ENCODE peak calls at places on chromosomes 11 and 22, in seven cellular contexts. J is GM12865; R is EL; C is HTR-8/SVneo; E is WTC11; I is CD8-positive, alpha-beta T cell; H is astrocyte of the cerebellum. S is an unnamed sample.

GRCh38 chr11:129895126-129896041 is at the start of gene NFRKB:
- DNase-seq in J (peak), R (peak), C (peak), E (peak), I (peak), H (no peak), S (peak)

GRCh38 chr11:73249304-73249703 is 22.8 kb upstream of the P2RY6 start:
- DNase-seq in J (peak), R (no peak), C (no peak), E (no peak), I (no peak), H (peak), S (no peak)

GRCh38 chr11:19253149-19253540 is 12.4 kb upstream of the E2F8 start:
- DNase-seq in J (no peak), R (no peak), C (no peak), E (no peak), I (no peak), H (no peak), S (no peak)

GRCh38 chr22:38104084-38104483 is 6.4 kb downstream of the BAIAP2L2 start:
- DNase-seq in J (no peak), R (peak), C (no peak), E (peak), I (no peak), H (no peak), S (no peak)

GRCh38 chr11:117090111-117090706 is 8.0 kb downstream of the SIK3 start:
- DNase-seq in J (no peak), R (no peak), C (no peak), E (no peak), I (no peak), H (no peak), S (no peak)

GRCh38 chr22:31734512-31734911 is 15.4 kb downstream of the PRR14L start:
- DNase-seq in J (no peak), R (peak), C (no peak), E (no peak), I (no peak), H (peak), S (no peak)

GRCh38 chr22:19862616-19863246 is 8.1 kb upstream of the GNB1L start:
- DNase-seq in J (no peak), R (no peak), C (no peak), E (no peak), I (no peak), H (no peak), S (no peak)

GRCh38 chr11:46484101-46484500 is 92.5 kb upstream of the CHRM4 start:
- DNase-seq in J (no peak), R (no peak), C (no peak), E (no peak), I (no peak), H (no peak), S (no peak)

GRCh38 chr11:6635082-6635932 is 16.1 kb upstream of the TPP1 start:
- DNase-seq in J (no peak), R (peak), C (peak), E (no peak), I (no peak), H (no peak), S (no peak)

GRCh38 chr22:23509571-23510302 is 70.4 kb downstream of the IGLL1 start:
- DNase-seq in J (no peak), R (peak), C (no peak), E (no peak), I (no peak), H (peak), S (no peak)

GRCh38 chr11:4061700-4062099 is 32.9 kb upstream of the RRM1 start:
- DNase-seq in J (no peak), R (no peak), C (no peak), E (no peak), I (no peak), H (no peak), S (no peak)

GRCh38 chr11:105132716-105133511 is 6.7 kb downstream of the CARD18 start:
- DNase-seq in J (no peak), R (peak), C (peak), E (no peak), I (no peak), H (peak), S (no peak)

GRCh38 chr11:128247235-128247594 is 340.1 kb downstream of the ETS1 start:
- DNase-seq in J (no peak), R (no peak), C (no peak), E (no peak), I (no peak), H (no peak), S (no peak)

GRCh38 chr11:119478711-119479285 is 55.8 kb upstream of the THY1 start:
- DNase-seq in J (no peak), R (no peak), C (no peak), E (no peak), I (no peak), H (no peak), S (peak)

GRCh38 chr11:86335131-86335768 is 33.2 kb downstream of the HIKESHI start:
- DNase-seq in J (no peak), R (no peak), C (no peak), E (no peak), I (no peak), H (no peak), S (no peak)

GRCh38 chr11:89660234-89660633 is 49.9 kb upstream of the TRIM77 start:
- DNase-seq in J (no peak), R (no peak), C (no peak), E (no peak), I (no peak), H (no peak), S (no peak)

GRCh38 chr22:37675930-37676571 is 615 bp downstream of the LGALS1 start:
- DNase-seq in J (peak), R (peak), C (no peak), E (no peak), I (peak), H (no peak), S (no peak)

GRCh38 chr11:19370100-19370861 is 129.5 kb upstream of the E2F8 start:
- DNase-seq in J (no peak), R (peak), C (no peak), E (no peak), I (no peak), H (peak), S (peak)

GRCh38 chr11:45879803-45880685 is 5.4 kb upstream of the MAPK8IP1 start:
- DNase-seq in J (no peak), R (peak), C (peak), E (no peak), I (no peak), H (no peak), S (no peak)

GRCh38 chr11:1936781-1937615 is 10.1 kb upstream of the MRPL23 start:
- DNase-seq in J (no peak), R (no peak), C (no peak), E (peak), I (no peak), H (no peak), S (no peak)

GRCh38 chr22:35257002-35257320 is 332 bp upstream of the HMGXB4 start:
- DNase-seq in J (no peak), R (no peak), C (peak), E (no peak), I (no peak), H (no peak), S (no peak)

GRCh38 chr11:94664336-94664735 is 97.2 kb downstream of the PIWIL4 start:
- DNase-seq in J (no peak), R (peak), C (peak), E (no peak), I (no peak), H (no peak), S (no peak)

GRCh38 chr22:29958170-29958569 is 75.2 kb downstream of the MTMR3 start:
- DNase-seq in J (no peak), R (no peak), C (no peak), E (no peak), I (no peak), H (no peak), S (no peak)

GRCh38 chr11:64251986-64252837 is 882 bp downstream of the PLCB3 start:
- DNase-seq in J (no peak), R (peak), C (peak), E (peak), I (peak), H (no peak), S (no peak)

GRCh38 chr11:117972044-117972443 is 14.2 kb upstream of the IL10RA start:
- DNase-seq in J (no peak), R (no peak), C (no peak), E (no peak), I (no peak), H (no peak), S (no peak)

GRCh38 chr22:48778308-48779195 is 1049.1 kb downstream of the BRD1 start:
- DNase-seq in J (no peak), R (no peak), C (no peak), E (no peak), I (no peak), H (no peak), S (no peak)

GRCh38 chr22:44261164-44261860 is 51.4 kb downstream of the SHISAL1 start:
- DNase-seq in J (no peak), R (no peak), C (no peak), E (peak), I (no peak), H (no peak), S (no peak)

GRCh38 chr11:1226226-1226961 is 3.5 kb downstream of the MUC5B start:
- DNase-seq in J (no peak), R (no peak), C (no peak), E (peak), I (no peak), H (no peak), S (peak)

GRCh38 chr11:33454264-33454663 is 197.1 kb downstream of the HIPK3 start:
- DNase-seq in J (no peak), R (no peak), C (no peak), E (no peak), I (no peak), H (no peak), S (no peak)

GRCh38 chr11:36436084-36436483 is 74.0 kb downstream of the TRAF6 start:
- DNase-seq in J (no peak), R (no peak), C (no peak), E (no peak), I (no peak), H (no peak), S (no peak)

GRCh38 chr22:40834628-40835027 is 15.5 kb upstream of the SLC25A17 start:
- DNase-seq in J (no peak), R (no peak), C (no peak), E (no peak), I (no peak), H (no peak), S (no peak)

GRCh38 chr22:48366056-48366455 is 1461.6 kb downstream of the BRD1 start:
- DNase-seq in J (no peak), R (no peak), C (no peak), E (no peak), I (no peak), H (no peak), S (no peak)

GRCh38 chr11:789951-790350 is at the start of gene CEND1:
- DNase-seq in J (peak), R (peak), C (no peak), E (peak), I (peak), H (no peak), S (no peak)